ENCODE peak calls at places on chromosomes 6 and 20, in five cellular contexts. I is H4; J is activated T-cell treated with anti-CD3 and anti-CD28 coated beads, Interleukin-2, amount 50 U/mL, for 4 hours; X is Right ventricle myocardium superior; T is naive thymus-derived CD4-positive, alpha-beta T cell. F is an unnamed sample.

GRCh38 chr20:20233041-20233514 is 134.8 kb upstream of the INSM1 start:
- DNase-seq in I (peak), J (no peak), X (no peak), T (no peak), F (no peak)

GRCh38 chr6:169385237-169385880 is 131.7 kb upstream of the THBS2 start:
- DNase-seq in I (no peak), J (no peak), X (no peak), T (no peak), F (no peak)

GRCh38 chr6:167559675-167560479 is 235.0 kb downstream of the TTLL2 start:
- DNase-seq in I (no peak), J (no peak), X (no peak), T (no peak), F (no peak)

GRCh38 chr6:68968301-68968649 is 333.2 kb downstream of the ADGRB3 start:
- DNase-seq in I (no peak), J (no peak), X (no peak), T (no peak), F (no peak)

GRCh38 chr6:117317261-117317660 is 51.9 kb downstream of the VGLL2 start:
- DNase-seq in I (peak), J (no peak), X (no peak), T (no peak), F (peak)

GRCh38 chr20:63017826-63018411 is 11.2 kb upstream of the BHLHE23 start:
- DNase-seq in I (no peak), J (no peak), X (peak), T (no peak), F (no peak)

GRCh38 chr20:17611540-17612286 is 41.8 kb downstream of the DSTN start:
- DNase-seq in I (no peak), J (no peak), X (no peak), T (peak), F (peak)

GRCh38 chr20:51345601-51346101 is 196.9 kb downstream of the NFATC2 start:
- DNase-seq in I (no peak), J (no peak), X (no peak), T (no peak), F (no peak)

GRCh38 chr6:131602913-131603312 is 25.1 kb downstream of the MED23 start:
- DNase-seq in I (peak), J (no peak), X (no peak), T (no peak), F (no peak)

GRCh38 chr6:41536884-41537347 is 9.3 kb upstream of the FOXP4 start:
- DNase-seq in I (no peak), J (no peak), X (peak), T (no peak), F (no peak)

GRCh38 chr6:26312096-26312463 is 52.9 kb upstream of the BTN3A2 start:
- DNase-seq in I (no peak), J (no peak), X (no peak), T (no peak), F (no peak)

GRCh38 chr6:70312165-70312564 is 9.3 kb upstream of the COL9A1 start:
- DNase-seq in I (peak), J (no peak), X (no peak), T (no peak), F (peak)

GRCh38 chr6:100457251-100457990 is 7.3 kb downstream of the SIM1 start:
- DNase-seq in I (no peak), J (no peak), X (no peak), T (no peak), F (no peak)

GRCh38 chr6:140182819-140183218 is 808.4 kb upstream of the CITED2 start:
- DNase-seq in I (no peak), J (no peak), X (no peak), T (no peak), F (no peak)

F was measured in SJSA1.